ENCODE peak calls at places on chromosomes 16 and 17, in nine cellular contexts. One of them, this sample, is unnamed.
A peak's percentile ranks its signal among the peaks of the same experiment; 100 is the strongest.

GRCh38 chr17:44258811-44259351 is 9.1 kb downstream of the SLC4A1 start:
- DNase-seq in stomach: no peak
- DNase-seq in lung: no peak
- DNase-seq in body of pancreas: no peak
- DNase-seq in fibroblast of lung: no peak
- DNase-seq in IMR-90: no peak
- DNase-seq in endothelial cell of umbilical vein: no peak
- DNase-seq in lower lobe of right lung: no peak
- DNase-seq in tibial nerve: no peak
- DNase-seq in this sample: no peak

GRCh38 chr16:86306046-86306644 is 204.2 kb upstream of the FOXF1 start:
- DNase-seq in tibial nerve: no peak
- DNase-seq in IMR-90: peak; percentile 88
- DNase-seq in lower lobe of right lung: no peak
- DNase-seq in fibroblast of lung: peak; percentile 88
- DNase-seq in endothelial cell of umbilical vein: no peak
- DNase-seq in body of pancreas: no peak
- DNase-seq in stomach: no peak
- DNase-seq in lung: no peak
- DNase-seq in this sample: no peak

GRCh38 chr17:1684307-1685189 is at the start of gene PRPF8:
- DNase-seq in stomach: peak; percentile 99
- DNase-seq in lower lobe of right lung: peak; percentile 98
- DNase-seq in body of pancreas: peak; percentile 99
- DNase-seq in tibial nerve: peak; percentile 98
- DNase-seq in lung: peak; percentile 98
- DNase-seq in endothelial cell of umbilical vein: peak; percentile 99
- DNase-seq in fibroblast of lung: peak; percentile 97
- DNase-seq in IMR-90: peak; percentile 96
- DNase-seq in this sample: peak; percentile 98

GRCh38 chr16:71610936-71611871 is 14.8 kb upstream of the MARVELD3 start:
- DNase-seq in tibial nerve: peak; percentile 26
- DNase-seq in lung: peak; percentile 76
- DNase-seq in fibroblast of lung: peak; percentile 43
- DNase-seq in stomach: peak; percentile 78
- DNase-seq in endothelial cell of umbilical vein: peak; percentile 64
- DNase-seq in lower lobe of right lung: peak; percentile 83
- DNase-seq in body of pancreas: peak; percentile 75
- DNase-seq in IMR-90: peak; percentile 37
- DNase-seq in this sample: peak; percentile 44

GRCh38 chr17:37392024-37392590 is 14.5 kb downstream of the ACACA start:
- DNase-seq in lung: no peak
- DNase-seq in lower lobe of right lung: no peak
- DNase-seq in endothelial cell of umbilical vein: no peak
- DNase-seq in body of pancreas: no peak
- DNase-seq in fibroblast of lung: peak; percentile 79
- DNase-seq in tibial nerve: no peak
- DNase-seq in stomach: no peak
- DNase-seq in IMR-90: peak; percentile 90
- DNase-seq in this sample: peak; percentile 87

GRCh38 chr17:77131919-77132318 is 8.8 kb upstream of the SEC14L1 start:
- DNase-seq in body of pancreas: peak; percentile 58
- DNase-seq in lung: no peak
- DNase-seq in endothelial cell of umbilical vein: peak; percentile 70
- DNase-seq in tibial nerve: no peak
- DNase-seq in fibroblast of lung: peak; percentile 49
- DNase-seq in lower lobe of right lung: no peak
- DNase-seq in stomach: peak; percentile 60
- DNase-seq in IMR-90: peak; percentile 70
- DNase-seq in this sample: no peak

GRCh38 chr17:68937890-68938514 is 17.2 kb downstream of the ABCA8 start:
- DNase-seq in tibial nerve: no peak
- DNase-seq in stomach: no peak
- DNase-seq in IMR-90: no peak
- DNase-seq in lower lobe of right lung: no peak
- DNase-seq in endothelial cell of umbilical vein: no peak
- DNase-seq in body of pancreas: no peak
- DNase-seq in fibroblast of lung: no peak
- DNase-seq in lung: no peak
- DNase-seq in this sample: no peak

GRCh38 chr16:54284931-54285413 is 1.6 kb downstream of the IRX3 start:
- DNase-seq in fibroblast of lung: no peak
- DNase-seq in lung: no peak
- DNase-seq in endothelial cell of umbilical vein: no peak
- DNase-seq in IMR-90: no peak
- DNase-seq in body of pancreas: no peak
- DNase-seq in tibial nerve: no peak
- DNase-seq in stomach: no peak
- DNase-seq in lower lobe of right lung: no peak
- DNase-seq in this sample: no peak

GRCh38 chr16:89325861-89326471 is 108.5 kb downstream of the ZNF778 start:
- DNase-seq in body of pancreas: peak; percentile 75
- DNase-seq in tibial nerve: no peak
- DNase-seq in stomach: peak; percentile 72
- DNase-seq in lower lobe of right lung: peak; percentile 70
- DNase-seq in IMR-90: peak; percentile 93
- DNase-seq in fibroblast of lung: peak; percentile 88
- DNase-seq in lung: peak; percentile 65
- DNase-seq in endothelial cell of umbilical vein: peak; percentile 93
- DNase-seq in this sample: peak; percentile 72

GRCh38 chr16:15928261-15929104 is 20.9 kb upstream of the ABCC1 start:
- DNase-seq in lower lobe of right lung: no peak
- DNase-seq in fibroblast of lung: no peak
- DNase-seq in lung: no peak
- DNase-seq in IMR-90: no peak
- DNase-seq in stomach: no peak
- DNase-seq in body of pancreas: no peak
- DNase-seq in endothelial cell of umbilical vein: no peak
- DNase-seq in tibial nerve: no peak
- DNase-seq in this sample: no peak

GRCh38 chr17:27920569-27920968 is 27.4 kb upstream of the LYRM9 start:
- DNase-seq in endothelial cell of umbilical vein: no peak
- DNase-seq in IMR-90: no peak
- DNase-seq in tibial nerve: no peak
- DNase-seq in lung: no peak
- DNase-seq in stomach: no peak
- DNase-seq in lower lobe of right lung: no peak
- DNase-seq in body of pancreas: no peak
- DNase-seq in fibroblast of lung: no peak
- DNase-seq in this sample: no peak

GRCh38 chr17:46977348-46977747 is 1.7 kb downstream of the RPRML start:
- DNase-seq in IMR-90: peak; percentile 18
- DNase-seq in endothelial cell of umbilical vein: no peak
- DNase-seq in tibial nerve: no peak
- DNase-seq in fibroblast of lung: peak; percentile 16
- DNase-seq in lower lobe of right lung: no peak
- DNase-seq in stomach: peak; percentile 39
- DNase-seq in lung: no peak
- DNase-seq in body of pancreas: peak; percentile 76
- DNase-seq in this sample: no peak

GRCh38 chr17:16046966-16047365 is 47.3 kb downstream of the TTC19 start:
- DNase-seq in fibroblast of lung: no peak
- DNase-seq in body of pancreas: no peak
- DNase-seq in endothelial cell of umbilical vein: no peak
- DNase-seq in tibial nerve: no peak
- DNase-seq in stomach: no peak
- DNase-seq in lower lobe of right lung: no peak
- DNase-seq in lung: no peak
- DNase-seq in IMR-90: peak; percentile 13
- DNase-seq in this sample: peak; percentile 22

GRCh38 chr17:77322534-77323412 is 182.0 kb downstream of the SEC14L1 start:
- DNase-seq in lower lobe of right lung: peak; percentile 72
- DNase-seq in IMR-90: peak; percentile 99
- DNase-seq in tibial nerve: peak; percentile 76
- DNase-seq in endothelial cell of umbilical vein: peak; percentile 82
- DNase-seq in lung: peak; percentile 75
- DNase-seq in body of pancreas: peak; percentile 77
- DNase-seq in stomach: peak; percentile 76
- DNase-seq in fibroblast of lung: peak; percentile 99
- DNase-seq in this sample: peak; percentile 97

DNA sequence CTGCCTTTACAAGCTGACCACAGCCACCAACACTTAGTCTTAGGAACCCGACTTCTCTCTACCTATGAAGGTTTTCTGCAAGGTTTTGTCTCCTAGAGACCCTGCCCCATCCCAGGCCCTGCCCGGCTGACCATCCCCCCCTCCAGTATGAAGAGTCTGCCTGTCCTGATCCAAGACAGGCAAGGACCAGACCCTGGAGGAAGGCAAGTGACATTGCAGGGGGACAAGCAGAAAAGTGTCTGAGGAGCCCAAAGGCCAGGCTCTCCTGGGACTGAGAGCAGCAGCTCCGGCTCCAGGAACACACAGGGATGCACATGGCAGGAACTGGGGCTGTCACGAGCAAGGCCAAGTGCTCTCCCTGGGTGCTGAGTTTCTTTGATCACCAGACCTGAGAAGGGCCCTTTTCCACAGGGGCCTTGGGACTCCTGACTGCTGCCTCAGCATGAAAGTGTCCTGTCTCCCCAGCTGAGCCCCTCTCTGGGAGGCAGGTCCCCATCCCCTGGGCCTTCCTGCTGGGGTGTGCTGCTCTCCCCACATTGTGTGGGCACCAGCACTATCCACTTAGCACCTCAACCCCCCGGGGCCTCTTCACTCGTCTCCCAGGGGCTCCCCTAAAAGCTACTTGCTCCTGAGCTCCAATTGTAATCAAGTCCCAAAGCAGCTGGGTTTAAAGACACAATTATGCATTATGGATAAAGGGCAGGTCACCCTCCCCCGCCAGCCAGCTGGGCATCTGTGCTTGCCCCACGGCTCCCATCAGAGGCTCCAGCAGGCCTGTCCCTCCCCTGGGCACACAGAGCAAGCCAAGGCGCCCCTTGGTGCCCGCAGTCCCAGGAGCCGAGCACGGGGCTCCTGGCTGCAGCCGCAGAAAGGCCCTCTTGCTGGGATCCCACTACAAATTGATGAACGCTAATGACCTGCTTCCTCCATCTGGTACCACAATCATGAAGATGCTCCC is 11.5 kb upstream of the CACNG4 start:
- DNase-seq in body of pancreas: no peak
- DNase-seq in endothelial cell of umbilical vein: no peak
- DNase-seq in tibial nerve: no peak
- DNase-seq in stomach: no peak
- DNase-seq in IMR-90: no peak
- DNase-seq in lung: no peak
- DNase-seq in fibroblast of lung: no peak
- DNase-seq in lower lobe of right lung: no peak
- DNase-seq in this sample: no peak
- TF ChIP-seq CTCF in body of pancreas: no peak
- TF ChIP-seq CTCF in endothelial cell of umbilical vein: no peak
- TF ChIP-seq CTCF in tibial nerve: no peak
- TF ChIP-seq CTCF in stomach: no peak
- TF ChIP-seq CTCF in IMR-90: peak; percentile 1
- TF ChIP-seq CTCF in lung: no peak
- TF ChIP-seq CTCF in fibroblast of lung: no peak
- TF ChIP-seq CTCF in lower lobe of right lung: no peak
- TF ChIP-seq CTCF in this sample: no peak

DNA sequence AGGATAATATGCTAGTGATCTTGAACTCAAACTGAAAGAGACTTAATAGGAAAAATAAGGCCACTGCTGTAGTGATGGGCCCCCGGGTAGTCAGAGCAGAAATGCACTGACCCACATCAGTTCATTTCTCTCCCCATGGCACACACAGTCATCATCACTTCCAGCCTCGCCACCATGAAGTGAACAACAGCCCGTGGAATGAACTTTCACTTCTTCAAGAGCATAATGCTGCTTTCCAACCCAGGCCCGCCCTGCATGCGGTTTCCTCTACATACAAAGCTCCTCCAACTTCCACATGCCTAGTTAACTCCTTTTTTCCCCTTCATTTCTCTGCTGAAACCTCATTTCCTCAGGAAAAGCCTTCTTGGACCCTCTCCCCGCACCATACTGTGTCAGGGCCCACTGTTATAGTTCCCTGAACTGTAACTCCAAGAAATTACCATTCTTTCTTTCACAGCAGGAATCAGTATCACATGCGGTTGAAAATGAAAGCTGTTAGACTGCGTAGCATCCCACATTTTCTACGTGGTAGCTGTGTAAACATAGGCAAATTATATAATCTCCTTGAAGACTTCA is 65.8 kb upstream of the SMIM36 start:
- DNase-seq in tibial nerve: peak; percentile 51
- DNase-seq in IMR-90: peak; percentile 84
- DNase-seq in fibroblast of lung: peak; percentile 77
- DNase-seq in lung: no peak
- DNase-seq in body of pancreas: peak; percentile 51
- DNase-seq in stomach: no peak
- DNase-seq in lower lobe of right lung: peak; percentile 79
- DNase-seq in endothelial cell of umbilical vein: peak; percentile 61
- DNase-seq in this sample: peak; percentile 81
- H3K4me3 ChIP-seq in tibial nerve: peak overlapping the region; percentile 42
- H3K4me3 ChIP-seq in IMR-90: peak overlapping the region; percentile 20
- H3K4me3 ChIP-seq in fibroblast of lung: peak overlapping the region; percentile 0
- H3K4me3 ChIP-seq in lung: no peak overlapping the region
- H3K4me3 ChIP-seq in body of pancreas: no peak overlapping the region
- H3K4me3 ChIP-seq in stomach: peak overlapping the region; percentile 23
- H3K4me3 ChIP-seq in lower lobe of right lung: peak overlapping the region; percentile 41
- H3K4me3 ChIP-seq in endothelial cell of umbilical vein: no peak overlapping the region
- H3K4me3 ChIP-seq in this sample: peak overlapping the region; percentile 32

GRCh38 chr17:79537061-79537460 is 73.8 kb downstream of the RBFOX3 start:
- DNase-seq in fibroblast of lung: no peak
- DNase-seq in lung: no peak
- DNase-seq in body of pancreas: no peak
- DNase-seq in tibial nerve: no peak
- DNase-seq in IMR-90: no peak
- DNase-seq in stomach: no peak
- DNase-seq in endothelial cell of umbilical vein: no peak
- DNase-seq in lower lobe of right lung: peak; percentile 13
- DNase-seq in this sample: no peak
- H3K27me3 ChIP-seq in fibroblast of lung: no peaks in the 10 kb centered on the region
- H3K27me3 ChIP-seq in lung: no peaks in the 10 kb centered on the region
- H3K27me3 ChIP-seq in body of pancreas: peaks cover 3% of the 10 kb centered on the region
- H3K27me3 ChIP-seq in tibial nerve: no peaks in the 10 kb centered on the region
- H3K27me3 ChIP-seq in IMR-90: no peaks in the 10 kb centered on the region
- H3K27me3 ChIP-seq in stomach: peaks cover 37% of the 10 kb centered on the region
- H3K27me3 ChIP-seq in endothelial cell of umbilical vein: no peaks in the 10 kb centered on the region
- H3K27me3 ChIP-seq in lower lobe of right lung: peaks cover 9% of the 10 kb centered on the region
- H3K27me3 ChIP-seq in this sample: no peaks in the 10 kb centered on the region

DNA sequence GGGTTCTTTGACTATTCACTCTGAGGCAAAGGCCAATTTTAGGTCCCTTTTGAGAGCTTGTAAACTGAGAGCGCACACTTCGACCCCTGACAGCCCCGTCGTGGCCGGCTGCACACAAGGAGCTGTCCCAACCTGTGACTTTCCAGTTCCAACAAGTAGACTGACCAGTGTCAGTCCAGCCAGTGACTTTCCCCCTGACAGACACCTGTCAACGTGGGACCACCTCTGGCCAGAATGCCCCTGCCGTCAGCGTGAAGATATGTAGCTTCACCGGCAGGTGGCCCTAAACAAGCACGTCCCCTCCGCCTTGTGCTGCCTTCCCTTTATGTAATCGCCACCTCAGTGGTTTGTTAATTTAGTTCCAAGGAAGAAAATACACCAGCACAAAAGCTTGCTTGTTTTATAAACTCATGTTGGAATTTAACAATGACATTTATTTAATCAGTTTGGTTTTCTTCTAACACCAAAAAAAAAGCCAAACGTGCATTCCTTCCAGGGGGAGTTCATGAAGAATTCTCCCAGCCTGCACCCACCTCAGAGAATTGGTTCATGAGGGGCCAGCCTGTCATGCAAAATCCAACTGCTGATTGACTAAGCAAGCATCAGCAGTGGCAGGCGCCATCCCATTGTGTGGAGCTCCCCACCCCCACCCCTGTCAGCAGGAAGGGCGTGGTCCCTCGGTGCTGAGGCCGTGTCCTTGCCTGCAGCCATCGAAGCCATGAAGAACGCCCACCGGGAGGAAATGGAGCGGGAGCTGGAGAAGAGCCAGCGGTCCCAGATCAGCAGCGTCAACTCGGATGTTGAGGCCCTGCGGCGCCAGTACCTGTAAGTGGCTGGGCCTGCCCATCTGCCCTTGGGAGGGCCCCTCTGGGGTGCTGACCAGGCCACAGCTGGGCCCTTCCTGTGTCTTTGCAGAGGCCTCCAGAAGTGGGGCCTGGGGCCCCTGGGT is 33.9 kb downstream of the PLD6 start:
- DNase-seq in endothelial cell of umbilical vein: peak; percentile 25
- DNase-seq in IMR-90: no peak
- DNase-seq in lower lobe of right lung: peak; percentile 55
- DNase-seq in tibial nerve: no peak
- DNase-seq in stomach: no peak
- DNase-seq in fibroblast of lung: no peak
- DNase-seq in body of pancreas: no peak
- DNase-seq in lung: no peak
- DNase-seq in this sample: no peak
- TF ChIP-seq CTCF in endothelial cell of umbilical vein: peak; percentile 6
- TF ChIP-seq CTCF in IMR-90: no peak
- TF ChIP-seq CTCF in lower lobe of right lung: no peak
- TF ChIP-seq CTCF in tibial nerve: no peak
- TF ChIP-seq CTCF in stomach: no peak
- TF ChIP-seq CTCF in fibroblast of lung: no peak
- TF ChIP-seq CTCF in body of pancreas: no peak
- TF ChIP-seq CTCF in lung: no peak
- TF ChIP-seq CTCF in this sample: no peak